ENCODE peak calls at places on chromosomes 12 and 14, in four cellular contexts. S is caudate nucleus, V is Panc1, R is lower leg skin. E is an unnamed sample.

GRCh38 chr14:35883677-35884293 is 57.6 kb downstream of the BRMS1L start:
- DNase-seq in S (peak), V (peak), R (no peak), E (peak)

GRCh38 chr14:54627718-54628345 is 60.9 kb downstream of the SAMD4A start:
- DNase-seq in S (peak), V (no peak), R (no peak), E (no peak)

GRCh38 chr14:106875503-106875902 is 1349.1 kb downstream of the TMEM121 start:
- DNase-seq in S (no peak), V (no peak), R (no peak), E (no peak)

GRCh38 chr12:52087961-52088820 is 8.7 kb downstream of the SMIM41 start:
- DNase-seq in S (no peak), V (no peak), R (no peak), E (peak)

GRCh38 chr12:4809013-4809448 is 88.8 kb downstream of the GALNT8 start:
- DNase-seq in S (peak), V (no peak), R (no peak), E (no peak)

GRCh38 chr12:84270470-84271140 is 642.0 kb downstream of the SLC6A15 start:
- DNase-seq in S (no peak), V (no peak), R (no peak), E (peak)

GRCh38 chr14:91956616-91957015 is 9.1 kb upstream of the FBLN5 start:
- DNase-seq in S (no peak), V (no peak), R (no peak), E (no peak)

GRCh38 chr12:57101892-57102695 is 9.1 kb downstream of the STAT6 start:
- DNase-seq in S (no peak), V (no peak), R (no peak), E (peak)

GRCh38 chr12:770474-770873 is 18.1 kb downstream of the WNK1 start:
- DNase-seq in S (no peak), V (no peak), R (no peak), E (no peak)

GRCh38 chr12:118358607-118359540 is 13.8 kb downstream of the TAOK3 start:
- DNase-seq in S (no peak), V (no peak), R (no peak), E (no peak)

GRCh38 chr14:67569011-67569650 is 30.9 kb downstream of the PIGH start:
- DNase-seq in S (no peak), V (no peak), R (no peak), E (peak)

GRCh38 chr12:107829271-107829670 is 54.8 kb downstream of the ASCL4 start:
- DNase-seq in S (no peak), V (no peak), R (no peak), E (no peak)

GRCh38 chr12:56836317-56836716 is 73.2 kb downstream of the HSD17B6 start:
- DNase-seq in S (no peak), V (no peak), R (no peak), E (peak)

GRCh38 chr12:121893901-121894540 is 5.4 kb downstream of the PSMD9 start:
- DNase-seq in S (no peak), V (no peak), R (no peak), E (no peak)

GRCh38 chr14:91350813-91351507 is 66.7 kb downstream of the CCDC88C start:
- DNase-seq in S (no peak), V (no peak), R (no peak), E (no peak)

GRCh38 chr14:90288646-90289355 is 32.4 kb downstream of the PSMC1 start:
- DNase-seq in S (no peak), V (no peak), R (no peak), E (no peak)